ENCODE peak calls at places on chromosomes 1 and 21, in eight cellular contexts. One of them, this sample, is unnamed.

GRCh38 chr1:184036517-184036949 is 995 bp downstream of the COLGALT2 start:
- DNase-seq in tibial nerve: peak; percentile 35
- DNase-seq in GM12878: no peak
- DNase-seq in mesendoderm: peak; percentile 72
- DNase-seq in right lobe of liver: no peak
- DNase-seq in GM12865: no peak
- DNase-seq in AG04450: no peak
- DNase-seq in fibroblast of lung: peak; percentile 28
- DNase-seq in this sample: no peak

GRCh38 chr1:161033751-161034150 is 5.0 kb downstream of the TSTD1 start:
- DNase-seq in fibroblast of lung: no peak
- DNase-seq in GM12878: no peak
- DNase-seq in GM12865: no peak
- DNase-seq in right lobe of liver: no peak
- DNase-seq in tibial nerve: no peak
- DNase-seq in mesendoderm: peak; percentile 68
- DNase-seq in AG04450: no peak
- DNase-seq in this sample: no peak

GRCh38 chr1:215188302-215188950 is 105.9 kb downstream of the KCNK2 start:
- DNase-seq in GM12878: no peak
- DNase-seq in fibroblast of lung: peak; percentile 26
- DNase-seq in mesendoderm: peak; percentile 74
- DNase-seq in tibial nerve: no peak
- DNase-seq in AG04450: no peak
- DNase-seq in right lobe of liver: no peak
- DNase-seq in GM12865: no peak
- DNase-seq in this sample: no peak

GRCh38 chr1:41501581-41501980 is 17.1 kb upstream of the EDN2 start:
- DNase-seq in fibroblast of lung: no peak
- DNase-seq in AG04450: no peak
- DNase-seq in tibial nerve: no peak
- DNase-seq in GM12865: no peak
- DNase-seq in GM12878: no peak
- DNase-seq in mesendoderm: no peak
- DNase-seq in right lobe of liver: no peak
- DNase-seq in this sample: no peak

GRCh38 chr21:44984792-44985440 is 45.1 kb downstream of the SLX9 start:
- DNase-seq in right lobe of liver: peak; percentile 34
- DNase-seq in AG04450: no peak
- DNase-seq in fibroblast of lung: no peak
- DNase-seq in GM12865: no peak
- DNase-seq in mesendoderm: peak; percentile 22
- DNase-seq in GM12878: no peak
- DNase-seq in tibial nerve: no peak
- DNase-seq in this sample: no peak

GRCh38 chr21:25970254-25970930 is 200.2 kb downstream of the APP start:
- DNase-seq in AG04450: no peak
- DNase-seq in GM12878: no peak
- DNase-seq in tibial nerve: no peak
- DNase-seq in fibroblast of lung: no peak
- DNase-seq in right lobe of liver: no peak
- DNase-seq in mesendoderm: no peak
- DNase-seq in GM12865: no peak
- DNase-seq in this sample: no peak

GRCh38 chr1:118217073-118217620 is 32.1 kb upstream of the SPAG17 start:
- DNase-seq in tibial nerve: no peak
- DNase-seq in right lobe of liver: no peak
- DNase-seq in fibroblast of lung: no peak
- DNase-seq in GM12865: no peak
- DNase-seq in mesendoderm: no peak
- DNase-seq in AG04450: no peak
- DNase-seq in GM12878: no peak
- DNase-seq in this sample: no peak

GRCh38 chr1:240555524-240555923 is 56.4 kb downstream of the GREM2 start:
- DNase-seq in fibroblast of lung: no peak
- DNase-seq in GM12865: no peak
- DNase-seq in AG04450: no peak
- DNase-seq in GM12878: no peak
- DNase-seq in mesendoderm: no peak
- DNase-seq in right lobe of liver: no peak
- DNase-seq in tibial nerve: no peak
- DNase-seq in this sample: no peak

GRCh38 chr1:43062527-43063080 is 103.9 kb upstream of the SLC2A1 start:
- DNase-seq in GM12878: no peak
- DNase-seq in fibroblast of lung: no peak
- DNase-seq in GM12865: no peak
- DNase-seq in mesendoderm: no peak
- DNase-seq in right lobe of liver: no peak
- DNase-seq in AG04450: no peak
- DNase-seq in tibial nerve: no peak
- DNase-seq in this sample: no peak

GRCh38 chr1:40001456-40001855 is 39.1 kb upstream of the CAP1 start:
- DNase-seq in mesendoderm: no peak
- DNase-seq in right lobe of liver: no peak
- DNase-seq in tibial nerve: no peak
- DNase-seq in AG04450: no peak
- DNase-seq in GM12865: no peak
- DNase-seq in GM12878: no peak
- DNase-seq in fibroblast of lung: no peak
- DNase-seq in this sample: no peak

GRCh38 chr1:234564035-234565029 is 45.6 kb downstream of the IRF2BP2 start:
- DNase-seq in tibial nerve: no peak
- DNase-seq in fibroblast of lung: peak; percentile 40
- DNase-seq in GM12865: no peak
- DNase-seq in right lobe of liver: no peak
- DNase-seq in mesendoderm: peak; percentile 93
- DNase-seq in GM12878: no peak
- DNase-seq in AG04450: no peak
- DNase-seq in this sample: no peak

GRCh38 chr1:8389962-8390535 is 72.1 kb downstream of the SLC45A1 start:
- DNase-seq in GM12878: no peak
- DNase-seq in AG04450: no peak
- DNase-seq in right lobe of liver: no peak
- DNase-seq in tibial nerve: no peak
- DNase-seq in mesendoderm: no peak
- DNase-seq in GM12865: no peak
- DNase-seq in fibroblast of lung: no peak
- DNase-seq in this sample: no peak

GRCh38 chr1:227268943-227269342 is 49.3 kb downstream of the CDC42BPA start:
- DNase-seq in tibial nerve: no peak
- DNase-seq in mesendoderm: no peak
- DNase-seq in GM12865: no peak
- DNase-seq in fibroblast of lung: peak; percentile 9
- DNase-seq in right lobe of liver: no peak
- DNase-seq in GM12878: no peak
- DNase-seq in AG04450: no peak
- DNase-seq in this sample: no peak

GRCh38 chr1:156153362-156153761 is at the start of gene SEMA4A:
- DNase-seq in right lobe of liver: no peak
- DNase-seq in GM12865: no peak
- DNase-seq in AG04450: no peak
- DNase-seq in GM12878: no peak
- DNase-seq in mesendoderm: no peak
- DNase-seq in tibial nerve: no peak
- DNase-seq in fibroblast of lung: no peak
- DNase-seq in this sample: no peak

GRCh38 chr1:115411388-115412063 is 73.5 kb upstream of the NGF start:
- DNase-seq in fibroblast of lung: peak; percentile 89
- DNase-seq in GM12865: no peak
- DNase-seq in mesendoderm: no peak
- DNase-seq in GM12878: no peak
- DNase-seq in tibial nerve: no peak
- DNase-seq in AG04450: no peak
- DNase-seq in right lobe of liver: no peak
- DNase-seq in this sample: peak; percentile 23

GRCh38 chr1:84156210-84156621 is 12.1 kb downstream of the PRKACB start:
- DNase-seq in GM12878: no peak
- DNase-seq in mesendoderm: no peak
- DNase-seq in tibial nerve: no peak
- DNase-seq in GM12865: no peak
- DNase-seq in AG04450: peak; percentile 24
- DNase-seq in fibroblast of lung: peak; percentile 86
- DNase-seq in right lobe of liver: no peak
- DNase-seq in this sample: no peak

GRCh38 chr1:112744019-112744578 is 29.0 kb upstream of the PPM1J start:
- DNase-seq in GM12878: no peak
- DNase-seq in tibial nerve: no peak
- DNase-seq in AG04450: no peak
- DNase-seq in fibroblast of lung: peak; percentile 50
- DNase-seq in mesendoderm: peak; percentile 71
- DNase-seq in right lobe of liver: no peak
- DNase-seq in GM12865: no peak
- DNase-seq in this sample: no peak
- H3K4me3 ChIP-seq in GM12878: no peak overlapping the region
- H3K4me3 ChIP-seq in tibial nerve: no peak overlapping the region
- H3K4me3 ChIP-seq in AG04450: peak overlapping the region; percentile 47
- H3K4me3 ChIP-seq in fibroblast of lung: peak overlapping the region; percentile 13
- H3K4me3 ChIP-seq in mesendoderm: no peak overlapping the region
- H3K4me3 ChIP-seq in right lobe of liver: no peak overlapping the region
- H3K4me3 ChIP-seq in GM12865: no peak overlapping the region
- H3K4me3 ChIP-seq in this sample: no peak overlapping the region

DNA sequence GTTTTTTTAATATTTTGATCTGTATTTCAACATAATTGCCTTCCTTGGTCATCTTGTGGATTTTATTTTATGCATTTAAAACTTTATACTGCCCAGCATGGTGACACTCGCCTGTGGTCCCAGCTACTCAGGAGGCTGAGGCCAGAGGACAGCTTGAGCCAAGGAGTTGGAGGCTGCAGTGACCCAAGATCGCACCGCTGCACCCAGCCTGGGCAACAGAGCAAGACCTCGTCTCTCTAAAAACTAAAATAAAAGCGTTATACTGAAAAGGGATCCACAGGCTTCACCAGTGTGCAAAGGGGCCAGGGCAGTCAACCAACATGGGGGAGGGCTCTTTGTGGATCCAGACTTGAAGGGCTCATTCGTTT is 1.4 kb downstream of the NID1 start:
- DNase-seq in AG04450: no peak
- DNase-seq in fibroblast of lung: no peak
- DNase-seq in GM12878: no peak
- DNase-seq in tibial nerve: no peak
- DNase-seq in mesendoderm: no peak
- DNase-seq in GM12865: no peak
- DNase-seq in right lobe of liver: no peak
- DNase-seq in this sample: no peak
- H3K4me3 ChIP-seq in AG04450: peak overlapping the region; percentile 67
- H3K4me3 ChIP-seq in fibroblast of lung: peak overlapping the region; percentile 73
- H3K4me3 ChIP-seq in GM12878: peak overlapping the region; percentile 70
- H3K4me3 ChIP-seq in tibial nerve: peak overlapping the region; percentile 76
- H3K4me3 ChIP-seq in mesendoderm: no peak overlapping the region
- H3K4me3 ChIP-seq in GM12865: peak overlapping the region; percentile 63
- H3K4me3 ChIP-seq in right lobe of liver: peak overlapping the region; percentile 90
- H3K4me3 ChIP-seq in this sample: no peak overlapping the region

GRCh38 chr21:34909492-34910292 is 139.4 kb downstream of the RUNX1 start:
- DNase-seq in right lobe of liver: no peak
- DNase-seq in GM12878: no peak
- DNase-seq in mesendoderm: peak; percentile 31
- DNase-seq in GM12865: no peak
- DNase-seq in tibial nerve: no peak
- DNase-seq in AG04450: no peak
- DNase-seq in fibroblast of lung: peak; percentile 72
- DNase-seq in this sample: no peak

GRCh38 chr21:34906401-34906800 is 142.7 kb downstream of the RUNX1 start:
- DNase-seq in GM12878: no peak
- DNase-seq in mesendoderm: no peak
- DNase-seq in GM12865: no peak
- DNase-seq in AG04450: no peak
- DNase-seq in right lobe of liver: no peak
- DNase-seq in fibroblast of lung: no peak
- DNase-seq in tibial nerve: no peak
- DNase-seq in this sample: no peak

GRCh38 chr21:34908424-34909055 is 140.6 kb downstream of the RUNX1 start:
- DNase-seq in mesendoderm: peak; percentile 89
- DNase-seq in GM12878: no peak
- DNase-seq in GM12865: no peak
- DNase-seq in fibroblast of lung: peak; percentile 46
- DNase-seq in right lobe of liver: peak; percentile 37
- DNase-seq in AG04450: no peak
- DNase-seq in tibial nerve: no peak
- DNase-seq in this sample: peak; percentile 91

GRCh38 chr21:34910396-34910795 is 138.7 kb downstream of the RUNX1 start:
- DNase-seq in GM12878: no peak
- DNase-seq in right lobe of liver: peak; percentile 55
- DNase-seq in tibial nerve: no peak
- DNase-seq in GM12865: no peak
- DNase-seq in mesendoderm: no peak
- DNase-seq in fibroblast of lung: no peak
- DNase-seq in AG04450: no peak
- DNase-seq in this sample: no peak

GRCh38 chr21:34907783-34908423 is 141.2 kb downstream of the RUNX1 start:
- DNase-seq in mesendoderm: no peak
- DNase-seq in AG04450: no peak
- DNase-seq in right lobe of liver: no peak
- DNase-seq in GM12865: no peak
- DNase-seq in tibial nerve: no peak
- DNase-seq in GM12878: no peak
- DNase-seq in fibroblast of lung: no peak
- DNase-seq in this sample: no peak
- H3K4me3 ChIP-seq in mesendoderm: no peak overlapping the region
- H3K4me3 ChIP-seq in AG04450: no peak overlapping the region
- H3K4me3 ChIP-seq in right lobe of liver: no peak overlapping the region
- H3K4me3 ChIP-seq in GM12865: no peak overlapping the region
- H3K4me3 ChIP-seq in tibial nerve: no peak overlapping the region
- H3K4me3 ChIP-seq in GM12878: no peak overlapping the region
- H3K4me3 ChIP-seq in fibroblast of lung: no peak overlapping the region
- H3K4me3 ChIP-seq in this sample: peak overlapping the region; percentile 6

GRCh38 chr1:88179943-88180342 is 504.1 kb upstream of the PKN2 start:
- DNase-seq in GM12878: no peak
- DNase-seq in fibroblast of lung: no peak
- DNase-seq in GM12865: no peak
- DNase-seq in tibial nerve: no peak
- DNase-seq in mesendoderm: peak; percentile 40
- DNase-seq in right lobe of liver: no peak
- DNase-seq in AG04450: no peak
- DNase-seq in this sample: no peak
- H3K4me3 ChIP-seq in GM12878: no peak overlapping the region
- H3K4me3 ChIP-seq in fibroblast of lung: no peak overlapping the region
- H3K4me3 ChIP-seq in GM12865: no peak overlapping the region
- H3K4me3 ChIP-seq in tibial nerve: no peak overlapping the region
- H3K4me3 ChIP-seq in mesendoderm: no peak overlapping the region
- H3K4me3 ChIP-seq in right lobe of liver: no peak overlapping the region
- H3K4me3 ChIP-seq in AG04450: no peak overlapping the region
- H3K4me3 ChIP-seq in this sample: no peak overlapping the region

This sample was measured in Jurkat, Clone E6-1.